ENCODE peak calls at places on chromosomes 16 and 17, in nine cellular contexts. K, T, Q, V, Z, J, U, D and B are unnamed samples.

GRCh38 chr17:32503251-32504165 is 16.7 kb downstream of the CDK5R1 start:
- DNase-seq in K (no peak), Q (peak; percentile 49), Z (no peak), D (no peak), J (no peak), U (no peak), T (no peak), V (no peak), B (no peak)

GRCh38 chr17:81481011-81481799 is 31.4 kb downstream of the ACTG1 start:
- DNase-seq in Z (no peak), J (no peak), D (peak; percentile 71), U (peak; percentile 62), Q (peak; percentile 62), K (peak; percentile 11), T (peak; percentile 89), V (peak; percentile 74), B (no peak)

GRCh38 chr16:79687249-79687768 is 86.8 kb upstream of the MAF start:
- DNase-seq in Z (no peak), D (no peak), Q (no peak), K (no peak), U (no peak), V (no peak), T (no peak), J (no peak), B (no peak)

GRCh38 chr17:56934280-56934679 is 20.4 kb upstream of the TRIM25 start:
- DNase-seq in J (no peak), T (no peak), Z (no peak), D (no peak), Q (no peak), U (no peak), V (no peak), K (no peak), B (no peak)

GRCh38 chr16:90001761-90002503 is 17.3 kb downstream of the DBNDD1 start:
- DNase-seq in K (no peak), U (no peak), J (no peak), T (no peak), V (no peak), D (no peak), Z (no peak), Q (no peak), B (no peak)

GRCh38 chr17:41680426-41681040 is 8.2 kb upstream of the EIF1 start:
- DNase-seq in U (no peak), Z (no peak), T (no peak), D (peak; percentile 94), J (no peak), Q (no peak), V (no peak), K (no peak), B (no peak)

GRCh38 chr16:90022209-90023077 is 3.2 kb upstream of the DBNDD1 start:
- DNase-seq in J (peak; percentile 52), U (peak; percentile 95), D (peak; percentile 84), Z (peak; percentile 82), Q (peak; percentile 89), K (peak; percentile 55), V (peak; percentile 92), T (peak; percentile 92), B (peak; percentile 97)

GRCh38 chr17:75319818-75320691 is 30.8 kb upstream of the SLC25A19 start:
- DNase-seq in Z (no peak), Q (peak; percentile 74), K (peak; percentile 81), V (no peak), D (no peak), U (no peak), J (no peak), T (peak; percentile 81), B (no peak)

GRCh38 chr16:80197790-80198201 is 343.0 kb upstream of the DYNLRB2 start:
- DNase-seq in Q (peak; percentile 92), T (peak; percentile 81), V (no peak), D (no peak), Z (peak; percentile 82), U (no peak), K (peak; percentile 93), J (peak; percentile 34), B (no peak)

GRCh38 chr17:58376472-58376921 is 24.5 kb upstream of the SUPT4H1 start:
- DNase-seq in D (no peak), Q (no peak), V (no peak), T (no peak), K (no peak), J (no peak), U (no peak), Z (no peak), B (no peak)